ENCODE peak calls at places on chromosome 19, in six cellular contexts. D, B, A, F, N and S are unnamed samples.

GRCh38 chr19:33269016-33269415 is 33.3 kb downstream of the CEBPA start:
- DNase-seq in D (no peak), B (no peak), N (no peak), A (no peak), F (no peak), S (no peak)

GRCh38 chr19:8004723-8005513 is 523 bp downstream of the ELAVL1 start:
- DNase-seq in B (no peak), N (no peak), D (no peak), F (no peak), A (no peak), S (no peak)

GRCh38 chr19:55216461-55217198 is 7.3 kb upstream of the PTPRH start:
- DNase-seq in F (no peak), B (peak), A (peak), D (peak), N (peak), S (no peak)

GRCh38 chr19:5718032-5718578 is 1.8 kb downstream of the LONP1 start:
- DNase-seq in D (no peak), B (no peak), A (no peak), N (no peak), F (no peak), S (no peak)

GRCh38 chr19:55368701-55369563 is 1.3 kb downstream of the IL11 start:
- DNase-seq in D (no peak), A (no peak), B (no peak), N (no peak), F (no peak), S (no peak)

GRCh38 chr19:18385675-18386542 is at the start of gene GDF15:
- DNase-seq in D (no peak), B (no peak), N (no peak), A (no peak), F (no peak), S (no peak)

GRCh38 chr19:8607386-8607785 is 3.1 kb downstream of the ADAMTS10 start:
- DNase-seq in D (no peak), A (no peak), F (no peak), B (no peak), N (no peak), S (no peak)

GRCh38 chr19:19606021-19606420 is 12.5 kb downstream of the PBX4 start:
- DNase-seq in B (no peak), A (no peak), F (no peak), D (no peak), N (no peak), S (no peak)

GRCh38 chr19:51064534-51065220 is at the start of gene KLK13:
- DNase-seq in D (no peak), A (no peak), B (no peak), F (no peak), N (no peak), S (no peak)

GRCh38 chr19:44925114-44925891 is 10.9 kb downstream of the APOC1 start:
- DNase-seq in B (peak), N (peak), D (no peak), A (no peak), F (no peak), S (no peak)

GRCh38 chr19:54096642-54097106 is 3.9 kb downstream of the OSCAR start:
- DNase-seq in N (no peak), F (no peak), B (no peak), A (no peak), D (no peak), S (no peak)

GRCh38 chr19:4542896-4543351 is 3.1 kb upstream of the LRG1 start:
- DNase-seq in F (no peak), N (no peak), D (no peak), B (no peak), A (no peak), S (no peak)

GRCh38 chr19:1774999-1775772 is 21.9 kb downstream of the ONECUT3 start:
- DNase-seq in D (no peak), F (no peak), N (no peak), A (no peak), B (no peak), S (no peak)

GRCh38 chr19:17227798-17228367 is 1.9 kb downstream of the OCEL1 start:
- DNase-seq in A (no peak), B (no peak), N (no peak), F (no peak), D (no peak), S (no peak)

GRCh38 chr19:50794778-50795664 is 4.8 kb downstream of the ACP4 start:
- DNase-seq in F (no peak), D (no peak), N (no peak), B (no peak), A (peak), S (no peak)

GRCh38 chr19:4583961-4584669 is 24.6 kb upstream of the SEMA6B start:
- DNase-seq in N (peak), B (no peak), F (no peak), A (no peak), D (no peak), S (no peak)

GRCh38 chr19:966481-967088 is 17.6 kb upstream of the WDR18 start:
- DNase-seq in F (no peak), N (no peak), B (no peak), A (no peak), D (no peak), S (no peak)

GRCh38 chr19:5078179-5078578 is 109.3 kb downstream of the KDM4B start:
- DNase-seq in F (no peak), A (no peak), D (no peak), B (peak), N (no peak), S (peak)

GRCh38 chr19:50333737-50334617 is 4.8 kb upstream of the KCNC3 start:
- DNase-seq in F (peak), D (peak), A (peak), B (peak), N (peak), S (no peak)

GRCh38 chr19:2376784-2377519 is 16.9 kb downstream of the TMPRSS9 start:
- DNase-seq in B (no peak), F (no peak), N (no peak), D (no peak), A (no peak), S (no peak)

GRCh38 chr19:49639401-49640112 is 386 bp downstream of the RRAS start:
- DNase-seq in D (no peak), A (no peak), N (no peak), F (no peak), B (no peak), S (no peak)

GRCh38 chr19:47729468-47729798 is 15.9 kb upstream of the NOP53 start:
- DNase-seq in F (no peak), A (no peak), N (no peak), B (no peak), D (no peak), S (no peak)

GRCh38 chr19:38285567-38285966 is 18.5 kb upstream of the C19orf33 start:
- DNase-seq in N (no peak), D (no peak), A (no peak), F (no peak), B (no peak), S (no peak)

GRCh38 chr19:10450191-10450852 is 30.0 kb downstream of the PDE4A start:
- DNase-seq in A (no peak), D (no peak), N (no peak), B (no peak), F (no peak), S (no peak)

GRCh38 chr19:15249912-15250634 is 17.8 kb upstream of the EPHX3 start:
- DNase-seq in D (no peak), B (no peak), F (no peak), A (no peak), N (no peak), S (no peak)

GRCh38 chr19:3590991-3591659 is 5.8 kb downstream of the GIPC3 start:
- DNase-seq in F (no peak), B (no peak), N (no peak), D (no peak), A (no peak), S (no peak)

GRCh38 chr19:10662384-10663251 is 8.5 kb downstream of the ILF3 start:
- DNase-seq in N (no peak), A (no peak), F (no peak), D (no peak), B (no peak), S (no peak)